ENCODE peak calls at places on chromosome 3, in seven cellular contexts. A is fibroblast of lung, F is endodermal cell, H is pancreas, V is HCT116, D is esophagus squamous epithelium, N is cardiac muscle cell. M is an unnamed sample.
A peak's percentile ranks its signal among the peaks of the same experiment; 100 is the strongest.

GRCh38 chr3:64244011-64244942 is 19.0 kb upstream of the PRICKLE2 start:
- DNase-seq in A (peak; percentile 31), F (peak; percentile 63), H (no peak), V (peak; percentile 51), D (no peak), N (no peak), M (no peak)

GRCh38 chr3:136899622-136900158 is 37.7 kb downstream of the NCK1 start:
- DNase-seq in A (no peak), F (no peak), H (no peak), V (no peak), D (no peak), N (no peak), M (no peak)

GRCh38 chr3:1082024-1082633 is 10.7 kb upstream of the CNTN6 start:
- DNase-seq in A (peak; percentile 70), F (peak; percentile 80), H (no peak), V (no peak), D (no peak), N (peak; percentile 75), M (no peak)

GRCh38 chr3:64224826-64225606 is at the start of gene PRICKLE2:
- DNase-seq in A (peak; percentile 90), F (peak; percentile 85), H (peak; percentile 71), V (no peak), D (no peak), N (peak; percentile 41), M (no peak)

GRCh38 chr3:40645883-40646282 is 121.1 kb downstream of the ZNF621 start:
- DNase-seq in A (no peak), F (no peak), H (no peak), V (no peak), D (no peak), N (no peak), M (no peak)

GRCh38 chr3:152159328-152159727 is 109.4 kb upstream of the MBNL1 start:
- DNase-seq in A (peak; percentile 93), F (no peak), H (no peak), V (no peak), D (no peak), N (no peak), M (no peak)

GRCh38 chr3:98977520-98977919 is 76.0 kb upstream of the DCBLD2 start:
- DNase-seq in A (peak; percentile 85), F (no peak), H (no peak), V (peak; percentile 97), D (no peak), N (no peak), M (no peak)

GRCh38 chr3:148232409-148232808 is 465.3 kb upstream of the AGTR1 start:
- DNase-seq in A (no peak), F (no peak), H (no peak), V (no peak), D (no peak), N (no peak), M (no peak)

GRCh38 chr3:105823149-105823866 is 45.5 kb downstream of the CBLB start:
- DNase-seq in A (peak; percentile 93), F (no peak), H (no peak), V (peak; percentile 70), D (no peak), N (no peak), M (no peak)

GRCh38 chr3:186734095-186734494 is 16.9 kb downstream of the KNG1 start:
- DNase-seq in A (no peak), F (no peak), H (no peak), V (no peak), D (no peak), N (no peak), M (no peak)

GRCh38 chr3:48784426-48785120 is 63.1 kb downstream of the PRKAR2A start:
- DNase-seq in A (peak; percentile 31), F (no peak), H (no peak), V (no peak), D (no peak), N (no peak), M (no peak)

GRCh38 chr3:24740367-24740766 is 245.7 kb upstream of the THRB start:
- DNase-seq in A (no peak), F (peak; percentile 57), H (no peak), V (no peak), D (no peak), N (peak; percentile 39), M (no peak)

GRCh38 chr3:117409701-117410459 is 700.3 kb downstream of the TUSC7 start:
- DNase-seq in A (peak; percentile 12), F (no peak), H (no peak), V (no peak), D (no peak), N (no peak), M (no peak)

GRCh38 chr3:22939349-22939748 is 263.8 kb upstream of the UBE2E2 start:
- DNase-seq in A (peak; percentile 53), F (no peak), H (no peak), V (no peak), D (no peak), N (no peak), M (no peak)

GRCh38 chr3:40615916-40616315 is 91.2 kb downstream of the ZNF621 start:
- DNase-seq in A (no peak), F (peak; percentile 53), H (no peak), V (no peak), D (no peak), N (peak; percentile 19), M (no peak)

GRCh38 chr3:106963446-106963845 is 413.8 kb upstream of the CCDC54 start:
- DNase-seq in A (peak; percentile 84), F (no peak), H (no peak), V (no peak), D (no peak), N (peak; percentile 46), M (no peak)

GRCh38 chr3:27324695-27325094 is 44.5 kb downstream of the NEK10 start:
- DNase-seq in A (peak; percentile 15), F (no peak), H (no peak), V (no peak), D (no peak), N (no peak), M (no peak)

GRCh38 chr3:116153174-116153573 is 292.1 kb downstream of the LSAMP start:
- DNase-seq in A (peak; percentile 35), F (no peak), H (no peak), V (no peak), D (no peak), N (no peak), M (no peak)

GRCh38 chr3:55570361-55570760 is 83.3 kb upstream of the WNT5A start:
- DNase-seq in A (no peak), F (no peak), H (no peak), V (no peak), D (no peak), N (no peak), M (no peak)

GRCh38 chr3:43405888-43406636 is 119.7 kb downstream of the SNRK start:
- DNase-seq in A (peak; percentile 92), F (no peak), H (no peak), V (no peak), D (no peak), N (no peak), M (no peak)

GRCh38 chr3:41674449-41674848 is 287.5 kb downstream of the ULK4 start:
- DNase-seq in A (no peak), F (no peak), H (no peak), V (no peak), D (no peak), N (no peak), M (no peak)

GRCh38 chr3:126937533-126938432 is 45.1 kb upstream of the PLXNA1 start:
- DNase-seq in A (no peak), F (no peak), H (no peak), V (no peak), D (no peak), N (peak; percentile 27), M (no peak)

GRCh38 chr3:185595520-185595919 is 9.4 kb downstream of the SENP2 start:
- DNase-seq in A (no peak), F (no peak), H (no peak), V (no peak), D (no peak), N (no peak), M (no peak)

DNA sequence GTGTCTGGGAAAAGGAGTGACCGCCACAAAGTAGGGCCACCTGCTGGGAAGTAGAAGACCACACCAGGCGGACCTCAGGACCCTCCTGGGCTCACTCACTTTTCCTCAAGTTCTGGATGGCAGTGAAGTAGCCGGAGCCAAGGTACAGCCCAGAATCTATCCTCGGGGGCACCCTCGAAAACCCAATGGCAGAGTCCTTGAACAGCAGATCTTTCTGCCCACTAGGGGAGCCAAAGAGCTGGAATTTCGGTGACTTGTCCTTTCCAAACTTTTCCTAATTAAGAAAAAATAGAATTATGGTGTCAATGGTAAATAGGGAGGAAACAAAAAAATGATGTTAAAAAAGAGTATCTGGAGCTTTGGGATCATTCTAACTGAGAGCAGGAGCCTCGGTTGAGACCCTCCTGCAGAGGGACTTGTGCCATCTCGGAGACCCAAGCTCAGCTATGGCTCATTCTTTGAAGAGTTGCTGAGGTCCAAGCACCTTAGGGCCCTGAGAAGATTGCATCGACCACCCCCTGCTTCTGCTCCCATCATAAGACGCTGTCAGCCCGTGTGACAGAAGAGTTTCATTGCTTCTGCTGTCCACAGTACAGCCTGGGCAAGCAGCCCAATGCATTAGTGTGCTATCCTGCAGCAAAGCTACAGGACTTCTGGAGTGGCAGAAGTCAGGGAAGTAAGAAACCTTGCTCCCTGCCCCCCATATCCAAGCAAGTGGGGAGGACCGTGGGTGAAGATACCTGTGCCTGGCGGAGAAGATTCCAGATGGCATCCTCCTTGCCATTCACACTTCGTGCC is 14.8 kb downstream of the LTF start:
- DNase-seq in A (peak; percentile 12), F (peak; percentile 74), H (no peak), V (peak; percentile 24), D (no peak), N (no peak), M (no peak)
- TF ChIP-seq CTCF in A (peak; percentile 50), F (peak; percentile 84), H (peak; percentile 48), V (peak; percentile 34), D (peak; percentile 42), N (peak; percentile 72), M (peak; percentile 49)

GRCh38 chr3:142645236-142645793 is 49.1 kb downstream of the PLS1 start:
- DNase-seq in A (peak; percentile 29), F (no peak), H (no peak), V (peak; percentile 41), D (no peak), N (no peak), M (no peak)
- H3K27ac ChIP-seq in A (no peak overlapping the region), F (no peak overlapping the region), H (peak overlapping the region; percentile 37), V (no peak overlapping the region), D (no peak overlapping the region), N (no peak overlapping the region), M (no peak overlapping the region)

GRCh38 chr3:194322701-194323174 is 28.4 kb downstream of the CPN2 start:
- DNase-seq in A (peak; percentile 49), F (no peak), H (no peak), V (peak; percentile 91), D (no peak), N (no peak), M (no peak)

GRCh38 chr3:194323785-194324735 is 27.1 kb downstream of the CPN2 start:
- DNase-seq in A (peak; percentile 54), F (no peak), H (no peak), V (peak; percentile 76), D (no peak), N (peak; percentile 96), M (no peak)

GRCh38 chr3:194326192-194327029 is 24.7 kb downstream of the CPN2 start:
- DNase-seq in A (peak; percentile 58), F (no peak), H (no peak), V (peak; percentile 49), D (no peak), N (no peak), M (no peak)

GRCh38 chr3:194325424-194326165 is 25.5 kb downstream of the CPN2 start:
- DNase-seq in A (no peak), F (no peak), H (no peak), V (no peak), D (no peak), N (no peak), M (no peak)

GRCh38 chr3:194324823-194325327 is 26.3 kb downstream of the CPN2 start:
- DNase-seq in A (no peak), F (no peak), H (no peak), V (no peak), D (no peak), N (no peak), M (no peak)
- H3K9me3 ChIP-seq in A (no peaks in the 10 kb centered on the region), F (peaks cover 9% of the 10 kb centered on the region), H (no peaks in the 10 kb centered on the region), V (peaks cover 13% of the 10 kb centered on the region), D (no peaks in the 10 kb centered on the region), N (no peaks in the 10 kb centered on the region), M (no peaks in the 10 kb centered on the region)

GRCh38 chr3:195774917-195775316 is 36.8 kb downstream of the MUC4 start:
- DNase-seq in A (peak; percentile 14), F (peak; percentile 93), H (peak; percentile 68), V (peak; percentile 27), D (no peak), N (peak; percentile 52), M (no peak)
- TF ChIP-seq CTCF in A (peak; percentile 49), F (peak; percentile 82), H (no peak), V (peak; percentile 81), D (no peak), N (peak; percentile 58), M (no peak)

M was measured in CD4-positive, alpha-beta T cell.